ENCODE peak calls at places on chromosome 4, in nine cellular contexts. O is mesothelial cell of epicardium, A is A549, Z is AG09319, V is endothelial cell, B is WERI-Rb-1, Q is fibroblast of the aortic adventitia, W is GM12878, U is cardiac muscle cell. M is an unnamed sample.

GRCh38 chr4:112940364-112940763 is 109.1 kb upstream of the ANK2 start:
- DNase-seq in A (no peak), V (no peak), O (no peak), Q (no peak), W (no peak), Z (no peak), B (no peak), U (no peak), M (no peak)

GRCh38 chr4:180827610-180828009 is 1415.6 kb upstream of the TENM3 start:
- DNase-seq in Z (no peak), O (no peak), A (no peak), Q (peak), U (peak), V (no peak), B (no peak), W (no peak), M (no peak)

GRCh38 chr4:100428051-100428450 is 89.8 kb downstream of the EMCN start:
- DNase-seq in O (no peak), A (peak), B (peak), Q (peak), W (no peak), Z (no peak), V (no peak), U (peak), M (no peak)

GRCh38 chr4:158170691-158171455 is 2.0 kb downstream of the GASK1B start:
- DNase-seq in W (no peak), Z (no peak), A (no peak), V (no peak), O (no peak), Q (no peak), U (peak), B (peak), M (peak)

GRCh38 chr4:107870916-107871786 is 46.4 kb downstream of the SGMS2 start:
- DNase-seq in A (no peak), Q (peak), U (peak), V (no peak), O (no peak), Z (no peak), W (no peak), B (no peak), M (peak)

GRCh38 chr4:139554726-139555072 is 1.3 kb downstream of the SETD7 start:
- DNase-seq in U (no peak), W (no peak), B (no peak), V (no peak), Q (no peak), Z (no peak), A (no peak), O (no peak), M (no peak)

GRCh38 chr4:33961751-33962150 is 2282.6 kb downstream of the ARAP2 start:
- DNase-seq in Z (no peak), V (no peak), Q (no peak), W (no peak), U (no peak), A (no peak), B (no peak), O (no peak), M (no peak)

GRCh38 chr4:72311291-72311690 is 257.7 kb downstream of the ADAMTS3 start:
- DNase-seq in V (no peak), W (no peak), Q (no peak), Z (no peak), A (no peak), B (no peak), U (no peak), O (no peak), M (no peak)

GRCh38 chr4:133450813-133451212 is 301.7 kb downstream of the PCDH10 start:
- DNase-seq in V (no peak), O (no peak), B (no peak), A (no peak), Q (no peak), W (no peak), U (no peak), Z (no peak), M (no peak)

GRCh38 chr4:151806511-151806927 is 45.7 kb upstream of the GATB start:
- DNase-seq in U (peak), V (no peak), Z (peak), Q (peak), O (no peak), W (no peak), B (no peak), A (no peak), M (no peak)

GRCh38 chr4:79439489-79439888 is 31.5 kb upstream of the GK2 start:
- DNase-seq in A (no peak), W (no peak), B (no peak), Q (no peak), Z (no peak), V (no peak), U (no peak), O (no peak), M (no peak)

GRCh38 chr4:1081689-1082040 is 31.7 kb downstream of the RNF212 start:
- DNase-seq in V (no peak), O (no peak), U (peak), B (no peak), A (peak), W (no peak), Z (no peak), Q (peak), M (no peak)

GRCh38 chr4:105145059-105145912 is 1.4 kb upstream of the TET2 start:
- DNase-seq in V (no peak), B (no peak), O (no peak), A (no peak), U (no peak), W (no peak), Z (no peak), Q (peak), M (no peak)

GRCh38 chr4:86482851-86483490 is 111.1 kb upstream of the PTPN13 start:
- DNase-seq in W (no peak), Z (no peak), B (no peak), Q (no peak), V (peak), O (no peak), A (no peak), U (peak), M (no peak)

GRCh38 chr4:137510866-137511265 is 21.4 kb downstream of the PCDH18 start:
- DNase-seq in V (no peak), A (peak), U (peak), B (no peak), W (no peak), Q (peak), O (no peak), Z (peak), M (no peak)

GRCh38 chr4:141028024-141028529 is 105.2 kb downstream of the RNF150 start:
- DNase-seq in V (no peak), U (peak), B (no peak), Q (peak), Z (no peak), O (no peak), W (no peak), A (no peak), M (no peak)

GRCh38 chr4:2353222-2354107 is 65.0 kb downstream of the ZFYVE28 start:
- DNase-seq in A (no peak), O (no peak), Q (peak), U (peak), V (no peak), Z (no peak), W (no peak), B (peak), M (no peak)

GRCh38 chr4:41144812-41145211 is 69.5 kb downstream of the APBB2 start:
- DNase-seq in O (no peak), A (no peak), Z (no peak), V (no peak), Q (no peak), B (no peak), U (peak), W (no peak), M (no peak)

GRCh38 chr4:155388162-155388561 is 11.4 kb upstream of the MAP9 start:
- DNase-seq in W (no peak), U (no peak), O (no peak), A (no peak), Q (no peak), Z (no peak), V (no peak), B (no peak), M (no peak)

GRCh38 chr4:121485190-121485804 is 104.5 kb upstream of the QRFPR start:
- DNase-seq in U (no peak), Z (no peak), O (no peak), V (no peak), W (no peak), B (no peak), A (no peak), Q (no peak), M (no peak)

GRCh38 chr4:8200302-8200975 is 1.3 kb downstream of the SH3TC1 start:
- DNase-seq in A (no peak), V (no peak), Q (no peak), U (peak), O (no peak), Z (no peak), W (no peak), B (no peak), M (no peak)

GRCh38 chr4:73687414-73687813 is 53.0 kb upstream of the CXCL8 start:
- DNase-seq in Q (no peak), Z (no peak), W (no peak), A (no peak), B (no peak), O (no peak), U (no peak), V (no peak), M (no peak)

GRCh38 chr4:102466298-102466697 is 34.9 kb upstream of the NFKB1 start:
- DNase-seq in W (no peak), U (peak), Q (no peak), V (no peak), B (no peak), Z (no peak), O (no peak), A (no peak), M (no peak)

GRCh38 chr4:73608677-73609594 is 11.3 kb downstream of the RASSF6 start:
- DNase-seq in U (no peak), Z (no peak), Q (peak), A (peak), B (no peak), O (no peak), W (no peak), V (no peak), M (no peak)

GRCh38 chr4:189124149-189124758 is 816.4 kb upstream of the FRG1 start:
- DNase-seq in B (peak), V (peak), W (no peak), U (peak), Z (no peak), O (peak), Q (no peak), A (peak), M (no peak)

GRCh38 chr4:151658959-151659593 is 101.7 kb downstream of the GATB start:
- DNase-seq in B (no peak), V (no peak), O (no peak), W (no peak), U (peak), Q (peak), A (no peak), Z (no peak), M (no peak)

GRCh38 chr4:181150173-181150572 is 1093.0 kb upstream of the TENM3 start:
- DNase-seq in B (no peak), U (no peak), A (no peak), Q (no peak), Z (no peak), W (no peak), V (no peak), O (no peak), M (no peak)

GRCh38 chr4:138802499-138802898 is 213.1 kb upstream of the NOCT start:
- DNase-seq in O (no peak), V (no peak), B (no peak), U (no peak), Q (no peak), A (no peak), Z (no peak), W (no peak), M (no peak)

GRCh38 chr4:20338841-20339240 is 87.1 kb downstream of the SLIT2 start:
- DNase-seq in U (no peak), B (no peak), W (no peak), A (no peak), O (no peak), Z (no peak), V (no peak), Q (peak), M (no peak)

GRCh38 chr4:77714514-77714913 is 104.7 kb downstream of the CNOT6L start:
- DNase-seq in W (no peak), U (no peak), B (no peak), A (no peak), Z (no peak), Q (no peak), O (no peak), V (no peak), M (peak)

GRCh38 chr4:113644398-113644797 is 117.1 kb downstream of the CAMK2D start:
- DNase-seq in A (no peak), O (no peak), Z (no peak), Q (no peak), B (no peak), W (no peak), U (no peak), V (no peak), M (no peak)

GRCh38 chr4:186621959-186622553 is 66.7 kb upstream of the MTNR1A start:
- DNase-seq in V (no peak), Z (peak), W (no peak), B (no peak), A (no peak), O (no peak), Q (peak), U (peak), M (no peak)
- TF ChIP-seq CTCF in V (no peak), Z (peak), W (no peak), B (no peak), A (no peak), O (no peak), Q (peak), U (peak), M (no peak)

GRCh38 chr4:10605056-10605455 is 79.5 kb downstream of the CLNK start:
- DNase-seq in V (no peak), B (no peak), Q (no peak), Z (no peak), O (no peak), A (no peak), W (no peak), U (no peak), M (no peak)
- TF ChIP-seq CTCF in V (no peak), B (no peak), Q (no peak), Z (no peak), O (no peak), A (no peak), W (no peak), U (no peak), M (no peak)

GRCh38 chr4:174521800-174522182 is 497 bp downstream of the HPGD start:
- DNase-seq in V (peak), A (peak), Q (no peak), B (peak), W (no peak), Z (no peak), U (no peak), O (peak), M (no peak)
- TF ChIP-seq CTCF in V (no peak), A (peak), Q (no peak), B (peak), W (no peak), Z (no peak), U (no peak), O (no peak), M (no peak)

GRCh38 chr4:122731676-122732075 is 828 bp upstream of the BBS12 start:
- DNase-seq in U (no peak), A (no peak), Q (no peak), O (no peak), W (no peak), Z (no peak), B (no peak), V (no peak), M (no peak)

GRCh38 chr4:122733805-122734155 is 1.3 kb downstream of the BBS12 start:
- DNase-seq in B (no peak), Z (no peak), O (no peak), V (no peak), U (no peak), Q (no peak), A (no peak), W (no peak), M (no peak)

GRCh38 chr4:122728781-122729330 is 3.6 kb upstream of the BBS12 start:
- DNase-seq in W (no peak), O (no peak), Q (peak), V (no peak), A (no peak), Z (no peak), B (no peak), U (peak), M (no peak)

GRCh38 chr4:122732329-122733026 is at the start of gene BBS12:
- DNase-seq in W (peak), B (peak), Q (peak), V (peak), A (peak), O (peak), U (peak), Z (peak), M (peak)
- TF ChIP-seq CTCF in W (peak), B (peak), Q (peak), V (no peak), A (peak), O (no peak), U (peak), Z (peak), M (peak)

DNA sequence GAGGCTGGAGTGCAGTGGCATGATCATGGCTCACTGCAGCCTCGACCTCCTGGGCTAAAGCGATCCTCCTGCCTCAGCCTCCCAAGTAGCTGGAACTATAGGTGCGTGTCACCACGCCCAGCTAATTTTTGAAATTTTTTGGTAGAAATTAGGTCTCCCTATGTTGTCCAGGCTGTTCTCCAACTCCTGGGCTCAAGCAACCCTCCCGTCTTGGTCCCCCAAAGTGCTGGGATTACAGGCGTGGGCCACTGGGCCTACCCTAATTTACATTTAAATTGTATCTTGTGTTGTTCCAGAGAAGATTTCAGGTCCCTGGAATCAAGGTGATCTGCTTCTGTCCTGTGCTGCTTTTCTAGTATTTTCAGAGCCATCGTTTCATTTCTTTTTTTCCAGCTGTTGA is 1.2 kb upstream of the LRPAP1 start:
- DNase-seq in A (no peak), B (no peak), W (no peak), U (no peak), V (no peak), Q (no peak), Z (no peak), O (no peak), M (no peak)
- TF ChIP-seq CTCF in A (no peak), B (no peak), W (no peak), U (no peak), V (no peak), Q (no peak), Z (no peak), O (no peak), M (no peak)

GRCh38 chr4:90118547-90119211 is 8.5 kb upstream of the CCSER1 start:
- DNase-seq in A (no peak), O (no peak), W (no peak), B (peak), U (no peak), Z (no peak), Q (no peak), V (no peak), M (no peak)

GRCh38 chr4:90120815-90121214 is 6.4 kb upstream of the CCSER1 start:
- DNase-seq in Z (no peak), V (no peak), Q (no peak), B (no peak), U (no peak), A (no peak), W (no peak), O (no peak), M (no peak)

GRCh38 chr4:90121961-90122748 is 5.0 kb upstream of the CCSER1 start:
- DNase-seq in Z (no peak), Q (no peak), V (no peak), A (no peak), U (peak), O (no peak), W (no peak), B (no peak), M (no peak)

GRCh38 chr4:90120037-90120436 is 7.2 kb upstream of the CCSER1 start:
- DNase-seq in A (no peak), Z (no peak), O (no peak), V (no peak), B (no peak), Q (no peak), U (no peak), W (no peak), M (no peak)
- TF ChIP-seq CTCF in A (no peak), Z (no peak), O (no peak), V (no peak), B (peak), Q (no peak), U (no peak), W (peak), M (no peak)

GRCh38 chr4:17111959-17112659 is 213.7 kb upstream of the LDB2 start:
- DNase-seq in A (no peak), U (peak), B (peak), O (no peak), Q (no peak), W (no peak), V (peak), Z (no peak), M (no peak)
- TF ChIP-seq CTCF in A (no peak), U (peak), B (peak), O (no peak), Q (peak), W (peak), V (peak), Z (peak), M (peak)

GRCh38 chr4:156557962-156558361 is 413.6 kb downstream of the PDGFC start:
- DNase-seq in A (no peak), U (no peak), Z (no peak), W (no peak), B (no peak), V (no peak), Q (no peak), O (no peak), M (no peak)
- TF ChIP-seq CTCF in A (no peak), U (no peak), Z (no peak), W (no peak), B (no peak), V (no peak), Q (no peak), O (no peak), M (no peak)

GRCh38 chr4:53800741-53801140 is 209.5 kb upstream of the LNX1 start:
- DNase-seq in U (no peak), O (no peak), A (no peak), Q (no peak), W (no peak), B (no peak), Z (no peak), V (no peak), M (no peak)

GRCh38 chr4:53805291-53805690 is 214.0 kb upstream of the LNX1 start:
- DNase-seq in O (no peak), V (no peak), Q (no peak), W (no peak), U (no peak), B (no peak), Z (no peak), A (no peak), M (no peak)

GRCh38 chr4:53801373-53801772 is 210.1 kb upstream of the LNX1 start:
- DNase-seq in U (no peak), Q (no peak), V (no peak), A (no peak), B (no peak), O (no peak), W (no peak), Z (no peak), M (peak)

GRCh38 chr4:53802500-53802899 is 211.2 kb upstream of the LNX1 start:
- DNase-seq in V (no peak), W (no peak), Q (no peak), Z (no peak), U (no peak), A (no peak), O (no peak), B (no peak), M (peak)

GRCh38 chr4:53804719-53805118 is 213.4 kb upstream of the LNX1 start:
- DNase-seq in W (peak), B (peak), U (no peak), O (no peak), Z (no peak), Q (no peak), A (peak), V (no peak), M (peak)
- TF ChIP-seq CTCF in W (peak), B (peak), U (peak), O (no peak), Z (peak), Q (peak), A (peak), V (peak), M (peak)

M was measured in LNCaP clone FGC.